ENCODE peak calls at places on chromosomes 2 and 18, in six cellular contexts. One of them, this sample, is unnamed.

GRCh38 chr2:26922638-26923466 is 47.6 kb upstream of the MAPRE3 start:
- DNase-seq in tibial artery: peak; percentile 63
- DNase-seq in uterus: peak; percentile 62
- DNase-seq in body of pancreas: peak; percentile 66
- DNase-seq in neural crest cell: peak; percentile 31
- DNase-seq in thoracic aorta: no peak
- DNase-seq in this sample: no peak

GRCh38 chr2:193303464-193303863 is 1108.7 kb upstream of the TMEFF2 start:
- DNase-seq in tibial artery: no peak
- DNase-seq in uterus: no peak
- DNase-seq in body of pancreas: no peak
- DNase-seq in neural crest cell: no peak
- DNase-seq in thoracic aorta: no peak
- DNase-seq in this sample: no peak

GRCh38 chr18:42574871-42575270 is 540.6 kb downstream of the RIT2 start:
- DNase-seq in tibial artery: no peak
- DNase-seq in uterus: no peak
- DNase-seq in body of pancreas: no peak
- DNase-seq in neural crest cell: no peak
- DNase-seq in thoracic aorta: no peak
- DNase-seq in this sample: no peak

GRCh38 chr2:7118606-7119503 is 201.6 kb downstream of the RNF144A start:
- DNase-seq in tibial artery: no peak
- DNase-seq in uterus: peak; percentile 22
- DNase-seq in body of pancreas: peak; percentile 23
- DNase-seq in neural crest cell: peak; percentile 26
- DNase-seq in thoracic aorta: no peak
- DNase-seq in this sample: no peak

GRCh38 chr2:199798881-199799580 is 52.0 kb downstream of the FTCDNL1 start:
- DNase-seq in tibial artery: no peak
- DNase-seq in uterus: no peak
- DNase-seq in body of pancreas: peak; percentile 50
- DNase-seq in neural crest cell: no peak
- DNase-seq in thoracic aorta: peak; percentile 4
- DNase-seq in this sample: no peak

GRCh38 chr2:158754303-158754611 is 40.9 kb upstream of the DAPL1 start:
- DNase-seq in tibial artery: no peak
- DNase-seq in uterus: no peak
- DNase-seq in body of pancreas: no peak
- DNase-seq in neural crest cell: no peak
- DNase-seq in thoracic aorta: no peak
- DNase-seq in this sample: no peak

GRCh38 chr2:42810971-42811865 is 18.8 kb upstream of the HAAO start:
- DNase-seq in tibial artery: peak; percentile 88
- DNase-seq in uterus: peak; percentile 71
- DNase-seq in body of pancreas: peak; percentile 34
- DNase-seq in neural crest cell: peak; percentile 41
- DNase-seq in thoracic aorta: no peak
- DNase-seq in this sample: peak; percentile 35

GRCh38 chr18:490624-491023 is 9.9 kb downstream of the COLEC12 start:
- DNase-seq in tibial artery: no peak
- DNase-seq in uterus: no peak
- DNase-seq in body of pancreas: no peak
- DNase-seq in neural crest cell: no peak
- DNase-seq in thoracic aorta: no peak
- DNase-seq in this sample: no peak

GRCh38 chr2:235162544-235163197 is 210.9 kb downstream of the SH3BP4 start:
- DNase-seq in tibial artery: no peak
- DNase-seq in uterus: no peak
- DNase-seq in body of pancreas: no peak
- DNase-seq in neural crest cell: no peak
- DNase-seq in thoracic aorta: no peak
- DNase-seq in this sample: no peak

GRCh38 chr2:120856421-120856862 is 120.8 kb downstream of the GLI2 start:
- DNase-seq in tibial artery: peak; percentile 65
- DNase-seq in uterus: peak; percentile 41
- DNase-seq in body of pancreas: no peak
- DNase-seq in neural crest cell: no peak
- DNase-seq in thoracic aorta: no peak
- DNase-seq in this sample: no peak
- TF ChIP-seq CTCF in tibial artery: peak; percentile 25
- TF ChIP-seq CTCF in uterus: peak; percentile 48
- TF ChIP-seq CTCF in body of pancreas: no peak
- TF ChIP-seq CTCF in neural crest cell: peak; percentile 21
- TF ChIP-seq CTCF in thoracic aorta: peak; percentile 32
- TF ChIP-seq CTCF in this sample: no peak

GRCh38 chr2:231394201-231395141 is 1.0 kb upstream of the B3GNT7 start:
- DNase-seq in tibial artery: no peak
- DNase-seq in uterus: no peak
- DNase-seq in body of pancreas: peak; percentile 66
- DNase-seq in neural crest cell: no peak
- DNase-seq in thoracic aorta: no peak
- DNase-seq in this sample: no peak
- TF ChIP-seq CTCF in tibial artery: no peak
- TF ChIP-seq CTCF in uterus: peak; percentile 9
- TF ChIP-seq CTCF in body of pancreas: peak; percentile 49
- TF ChIP-seq CTCF in neural crest cell: peak; percentile 42
- TF ChIP-seq CTCF in thoracic aorta: peak; percentile 23
- TF ChIP-seq CTCF in this sample: peak; percentile 26

GRCh38 chr2:64989982-64990614 is 899 bp downstream of the SLC1A4 start:
- DNase-seq in tibial artery: peak; percentile 69
- DNase-seq in uterus: peak; percentile 22
- DNase-seq in body of pancreas: peak; percentile 38
- DNase-seq in neural crest cell: no peak
- DNase-seq in thoracic aorta: no peak
- DNase-seq in this sample: no peak

GRCh38 chr2:64987963-64988419 is 1.2 kb upstream of the SLC1A4 start:
- DNase-seq in tibial artery: no peak
- DNase-seq in uterus: no peak
- DNase-seq in body of pancreas: no peak
- DNase-seq in neural crest cell: no peak
- DNase-seq in thoracic aorta: no peak
- DNase-seq in this sample: no peak

GRCh38 chr2:64989126-64989981 is at the start of gene SLC1A4:
- DNase-seq in tibial artery: peak; percentile 98
- DNase-seq in uterus: peak; percentile 91
- DNase-seq in body of pancreas: peak; percentile 96
- DNase-seq in neural crest cell: peak; percentile 71
- DNase-seq in thoracic aorta: peak; percentile 67
- DNase-seq in this sample: peak; percentile 59

GRCh38 chr2:64987001-64987962 is 1.9 kb upstream of the SLC1A4 start:
- DNase-seq in tibial artery: no peak
- DNase-seq in uterus: no peak
- DNase-seq in body of pancreas: peak; percentile 48
- DNase-seq in neural crest cell: no peak
- DNase-seq in thoracic aorta: no peak
- DNase-seq in this sample: no peak

DNA sequence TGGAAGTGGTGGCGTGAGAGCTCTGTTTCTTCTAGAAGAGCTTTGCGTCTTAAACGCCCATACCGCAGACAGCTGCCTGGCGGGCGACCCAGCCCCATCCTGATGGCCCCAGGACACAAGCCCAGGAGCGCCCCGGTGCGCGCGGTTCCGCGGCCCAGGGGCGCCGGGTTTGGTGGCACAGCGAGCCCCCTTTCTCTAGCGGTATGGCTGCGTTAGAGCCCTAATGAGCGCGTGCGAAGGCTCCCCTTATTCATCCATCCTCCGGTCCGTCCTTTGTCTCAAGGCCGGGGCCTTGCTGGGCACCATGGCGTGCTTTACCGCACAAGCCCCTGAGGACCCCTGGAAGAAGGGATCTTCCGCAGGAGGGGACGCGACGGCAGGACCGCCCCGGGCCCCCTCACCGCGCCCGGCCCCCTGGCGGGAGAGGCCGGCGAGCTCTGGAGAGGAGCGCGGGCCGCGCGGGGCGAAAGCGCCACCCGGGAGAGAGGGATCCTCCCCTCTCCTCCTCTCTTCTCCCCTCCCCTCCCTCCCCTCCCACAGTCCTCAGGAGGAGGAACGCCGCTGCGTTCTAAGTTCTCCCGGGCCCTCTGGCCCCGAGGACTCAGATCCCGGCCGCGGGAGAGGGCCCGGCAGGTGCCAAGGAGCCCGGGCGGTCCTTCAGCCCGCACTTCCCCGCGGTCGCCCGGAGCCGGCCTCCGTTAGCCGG is 626 bp upstream of the SLC1A4 start:
- DNase-seq in tibial artery: peak; percentile 79
- DNase-seq in uterus: peak; percentile 79
- DNase-seq in body of pancreas: peak; percentile 84
- DNase-seq in neural crest cell: peak; percentile 64
- DNase-seq in thoracic aorta: no peak
- DNase-seq in this sample: peak; percentile 72
- TF ChIP-seq CTCF in tibial artery: peak; percentile 58
- TF ChIP-seq CTCF in uterus: peak; percentile 70
- TF ChIP-seq CTCF in body of pancreas: peak; percentile 48
- TF ChIP-seq CTCF in neural crest cell: peak; percentile 62
- TF ChIP-seq CTCF in thoracic aorta: peak; percentile 64
- TF ChIP-seq CTCF in this sample: peak; percentile 35

DNA sequence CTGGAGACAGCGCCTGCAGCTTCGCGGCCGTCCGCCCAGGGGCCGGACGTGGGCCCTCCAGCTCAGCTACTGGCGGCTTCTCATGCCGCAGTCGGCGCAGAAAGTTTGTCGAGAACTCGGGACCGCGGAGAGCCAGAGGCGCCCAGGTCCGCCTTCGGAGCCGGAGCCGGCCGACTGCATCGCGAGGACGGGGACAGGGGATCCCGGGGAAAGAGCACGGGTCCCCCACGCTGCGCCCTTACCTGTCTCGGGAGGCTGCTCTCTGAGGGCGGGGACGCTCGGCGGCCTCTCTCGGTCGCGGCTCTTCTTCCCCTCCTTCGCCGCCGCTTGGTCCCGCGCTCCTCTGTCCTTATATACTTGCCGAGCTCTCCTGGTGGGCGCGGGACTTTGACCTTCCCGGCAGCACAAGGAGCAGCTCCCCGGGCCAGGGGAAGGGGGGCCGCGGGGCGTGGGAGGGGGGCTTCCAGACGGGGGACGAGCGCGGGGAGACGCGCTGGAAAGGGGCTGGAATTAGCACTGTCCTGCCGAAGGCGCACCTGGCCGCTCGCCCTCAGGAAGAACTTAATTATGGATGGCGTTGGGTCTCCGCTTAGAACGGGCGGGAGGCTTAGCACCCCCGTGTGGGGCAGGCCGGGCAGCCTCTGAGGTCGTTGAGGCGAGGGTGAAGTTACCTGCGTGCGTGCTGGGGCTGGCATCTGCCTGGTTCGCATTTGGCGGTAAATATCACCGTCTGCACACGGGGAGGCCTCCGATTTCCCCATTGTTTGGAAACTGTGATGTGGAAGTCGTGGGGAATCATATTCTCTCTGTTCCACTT is at the start of gene POMC:
- DNase-seq in tibial artery: no peak
- DNase-seq in uterus: no peak
- DNase-seq in body of pancreas: peak; percentile 45
- DNase-seq in neural crest cell: peak; percentile 29
- DNase-seq in thoracic aorta: no peak
- DNase-seq in this sample: peak; percentile 33
- TF ChIP-seq CTCF in tibial artery: no peak
- TF ChIP-seq CTCF in uterus: no peak
- TF ChIP-seq CTCF in body of pancreas: peak; percentile 6
- TF ChIP-seq CTCF in neural crest cell: no peak
- TF ChIP-seq CTCF in thoracic aorta: no peak
- TF ChIP-seq CTCF in this sample: no peak

DNA sequence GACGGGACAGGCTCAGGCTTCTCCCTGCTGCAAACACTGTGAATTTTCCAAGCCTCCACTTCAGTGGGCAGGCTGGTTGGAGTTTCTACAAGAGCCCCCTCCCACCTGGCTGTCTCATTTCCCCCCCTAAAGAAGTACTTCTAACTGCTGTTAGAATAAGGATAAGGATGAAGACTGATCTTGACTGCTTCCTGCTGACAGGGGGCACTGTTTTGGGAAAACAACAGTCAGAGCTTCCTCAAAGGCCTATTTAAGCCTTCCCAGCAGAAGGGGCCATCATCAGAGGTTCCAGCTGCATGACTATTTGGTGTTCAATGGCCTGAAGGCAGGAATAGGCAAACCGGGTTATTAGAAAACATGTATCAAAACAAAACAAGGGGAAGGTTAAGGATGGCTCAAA is 1162.8 kb downstream of the DSC3 start:
- DNase-seq in tibial artery: no peak
- DNase-seq in uterus: no peak
- DNase-seq in body of pancreas: no peak
- DNase-seq in neural crest cell: no peak
- DNase-seq in thoracic aorta: no peak
- DNase-seq in this sample: no peak
- TF ChIP-seq CTCF in tibial artery: no peak
- TF ChIP-seq CTCF in uterus: no peak
- TF ChIP-seq CTCF in body of pancreas: no peak
- TF ChIP-seq CTCF in neural crest cell: no peak
- TF ChIP-seq CTCF in thoracic aorta: no peak
- TF ChIP-seq CTCF in this sample: no peak

DNA sequence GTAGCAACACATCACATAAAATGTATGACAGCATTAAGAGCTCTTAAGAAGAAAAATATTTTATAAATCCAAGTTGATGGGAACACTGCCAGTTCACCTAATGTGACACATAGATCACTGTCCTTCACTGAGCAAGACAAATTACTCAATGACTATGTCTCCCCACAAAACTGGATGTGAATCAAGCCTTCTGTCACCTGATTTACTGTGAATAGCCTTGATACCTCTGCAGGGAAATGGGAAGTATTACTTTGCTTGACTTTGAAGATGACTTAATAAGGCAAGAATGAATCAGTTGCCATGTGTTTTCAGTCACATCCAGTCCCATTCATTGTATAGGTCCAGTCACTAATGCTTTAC is 94.6 kb downstream of the NYAP2 start:
- DNase-seq in tibial artery: no peak
- DNase-seq in uterus: no peak
- DNase-seq in body of pancreas: no peak
- DNase-seq in neural crest cell: no peak
- DNase-seq in thoracic aorta: no peak
- DNase-seq in this sample: no peak
- TF ChIP-seq CTCF in tibial artery: no peak
- TF ChIP-seq CTCF in uterus: no peak
- TF ChIP-seq CTCF in body of pancreas: no peak
- TF ChIP-seq CTCF in neural crest cell: no peak
- TF ChIP-seq CTCF in thoracic aorta: no peak
- TF ChIP-seq CTCF in this sample: no peak

GRCh38 chr2:101625387-101625786 is 72.1 kb upstream of the MAP4K4 start:
- DNase-seq in tibial artery: no peak
- DNase-seq in uterus: no peak
- DNase-seq in body of pancreas: no peak
- DNase-seq in neural crest cell: no peak
- DNase-seq in thoracic aorta: no peak
- DNase-seq in this sample: no peak

GRCh38 chr2:101622633-101623521 is 74.6 kb upstream of the MAP4K4 start:
- DNase-seq in tibial artery: no peak
- DNase-seq in uterus: no peak
- DNase-seq in body of pancreas: no peak
- DNase-seq in neural crest cell: no peak
- DNase-seq in thoracic aorta: no peak
- DNase-seq in this sample: no peak

GRCh38 chr2:101622210-101622609 is 75.3 kb upstream of the MAP4K4 start:
- DNase-seq in tibial artery: no peak
- DNase-seq in uterus: no peak
- DNase-seq in body of pancreas: no peak
- DNase-seq in neural crest cell: no peak
- DNase-seq in thoracic aorta: no peak
- DNase-seq in this sample: no peak

GRCh38 chr2:101627284-101628049 is 70.0 kb upstream of the MAP4K4 start:
- DNase-seq in tibial artery: no peak
- DNase-seq in uterus: no peak
- DNase-seq in body of pancreas: no peak
- DNase-seq in neural crest cell: no peak
- DNase-seq in thoracic aorta: no peak
- DNase-seq in this sample: no peak

GRCh38 chr2:101624706-101625332 is 72.7 kb upstream of the MAP4K4 start:
- DNase-seq in tibial artery: no peak
- DNase-seq in uterus: no peak
- DNase-seq in body of pancreas: no peak
- DNase-seq in neural crest cell: no peak
- DNase-seq in thoracic aorta: no peak
- DNase-seq in this sample: no peak
- TF ChIP-seq CTCF in tibial artery: no peak
- TF ChIP-seq CTCF in uterus: no peak
- TF ChIP-seq CTCF in body of pancreas: no peak
- TF ChIP-seq CTCF in neural crest cell: no peak
- TF ChIP-seq CTCF in thoracic aorta: no peak
- TF ChIP-seq CTCF in this sample: no peak

This sample was measured in mesothelial cell of epicardium.